ENCODE peak calls at places on chromosomes 11 and 22, in nine cellular contexts. U, B, Z, S, R, Y, Q, P and G are unnamed samples.

GRCh38 chr11:74366576-74366975 is 31.7 kb downstream of the PGM2L1 start:
- DNase-seq in Z (no peak), Y (no peak), R (peak; percentile 90), S (no peak), B (no peak), P (no peak), U (peak; percentile 92), Q (no peak), G (no peak)

GRCh38 chr11:66676931-66677598 is 622 bp downstream of the RBM4B start:
- DNase-seq in S (no peak), R (peak; percentile 10), B (no peak), U (peak; percentile 25), Y (no peak), Z (no peak), P (no peak), Q (no peak), G (no peak)

GRCh38 chr11:8359521-8359920 is 95.8 kb upstream of the LMO1 start:
- DNase-seq in P (no peak), S (no peak), Y (no peak), Z (no peak), Q (no peak), B (no peak), R (no peak), U (no peak), G (no peak)

GRCh38 chr11:69918231-69918937 is 99.2 kb upstream of the FGF3 start:
- DNase-seq in Q (no peak), R (no peak), S (no peak), U (no peak), B (no peak), Z (no peak), Y (peak; percentile 45), P (no peak), G (no peak)

GRCh38 chr11:12810497-12810896 is 136.3 kb downstream of the TEAD1 start:
- DNase-seq in Z (no peak), U (peak; percentile 79), Q (no peak), P (no peak), Y (peak; percentile 47), B (no peak), S (no peak), R (peak; percentile 88), G (no peak)

GRCh38 chr11:58392741-58393140 is 13.9 kb downstream of the OR5B3 start:
- DNase-seq in Z (no peak), B (no peak), S (peak; percentile 53), Y (no peak), Q (no peak), U (no peak), R (no peak), P (no peak), G (no peak)

GRCh38 chr22:17264321-17265052 is 45.3 kb upstream of the ADA2 start:
- DNase-seq in Q (no peak), B (no peak), S (no peak), R (peak; percentile 21), Z (no peak), U (peak; percentile 9), Y (peak; percentile 88), P (no peak), G (no peak)

GRCh38 chr11:66313321-66314185 is 3.3 kb downstream of the CD248 start:
- DNase-seq in S (no peak), U (peak; percentile 63), Y (peak; percentile 87), B (no peak), P (no peak), R (peak; percentile 32), Z (no peak), Q (no peak), G (no peak)

GRCh38 chr22:29056472-29056871 is 5.2 kb downstream of the C22orf31 start:
- DNase-seq in Y (no peak), Z (no peak), U (no peak), S (no peak), R (no peak), B (no peak), P (no peak), Q (no peak), G (no peak)

GRCh38 chr11:3206128-3206921 is 12.3 kb downstream of the MRGPRG start:
- DNase-seq in S (no peak), Y (no peak), R (no peak), Z (no peak), Q (no peak), B (no peak), U (no peak), P (no peak), G (no peak)

GRCh38 chr11:21723681-21724080 is 469.2 kb upstream of the ANO5 start:
- DNase-seq in Y (no peak), S (no peak), R (no peak), B (no peak), U (no peak), P (no peak), Z (no peak), Q (no peak), G (no peak)

GRCh38 chr11:119318240-119319135 is 1.6 kb upstream of the MCAM start:
- DNase-seq in Y (peak; percentile 88), P (no peak), U (peak; percentile 55), S (peak; percentile 37), B (no peak), Z (no peak), Q (no peak), R (peak; percentile 79), G (no peak)

GRCh38 chr22:17110791-17111550 is 10.2 kb downstream of the TMEM121B start:
- DNase-seq in Q (no peak), R (no peak), S (no peak), B (no peak), Y (no peak), P (no peak), U (no peak), Z (no peak), G (no peak)

GRCh38 chr11:64810891-64811272 is 531 bp upstream of the MEN1 start:
- DNase-seq in Z (peak; percentile 67), B (no peak), P (no peak), Q (no peak), U (no peak), Y (no peak), S (no peak), R (no peak), G (no peak)

GRCh38 chr11:18775492-18776292 is 15.9 kb downstream of the PTPN5 start:
- DNase-seq in U (peak; percentile 40), Z (peak; percentile 55), R (peak; percentile 63), B (peak; percentile 52), Y (peak; percentile 96), Q (peak; percentile 78), P (peak; percentile 51), S (no peak), G (no peak)

GRCh38 chr22:33726294-33726711 is 194.0 kb downstream of the LARGE1 start:
- DNase-seq in S (peak; percentile 16), Z (no peak), B (no peak), U (peak; percentile 71), P (no peak), R (peak; percentile 54), Y (no peak), Q (no peak), G (peak; percentile 66)

GRCh38 chr22:28949788-28950187 is 66.4 kb downstream of the ZNRF3 start:
- DNase-seq in S (no peak), B (no peak), U (peak; percentile 81), Y (no peak), Q (no peak), P (no peak), R (peak; percentile 51), Z (no peak), G (no peak)

GRCh38 chr11:67646535-67647336 is 3.8 kb downstream of the ACY3 start:
- DNase-seq in B (no peak), R (no peak), P (peak; percentile 39), Z (no peak), Q (no peak), Y (peak; percentile 42), U (no peak), S (no peak), G (no peak)

GRCh38 chr22:23064381-23065068 is 5.8 kb upstream of the GNAZ start:
- DNase-seq in Y (peak; percentile 41), P (peak; percentile 27), Q (no peak), Z (no peak), B (no peak), R (no peak), S (no peak), U (no peak), G (no peak)

GRCh38 chr11:78773503-78773902 is 198.8 kb upstream of the NARS2 start:
- DNase-seq in Z (no peak), P (no peak), U (no peak), Q (no peak), S (no peak), B (no peak), R (no peak), Y (no peak), G (no peak)

GRCh38 chr11:95641506-95641905 is 148.1 kb downstream of the FAM76B start:
- DNase-seq in R (no peak), U (no peak), P (peak; percentile 50), Q (no peak), B (no peak), S (peak; percentile 34), Y (no peak), Z (no peak), G (no peak)

GRCh38 chr11:1437500-1437899 is 47.8 kb downstream of the BRSK2 start:
- DNase-seq in S (no peak), U (peak; percentile 32), R (peak; percentile 86), Q (peak; percentile 44), Y (peak; percentile 70), B (no peak), P (no peak), Z (no peak), G (no peak)

GRCh38 chr11:18294862-18295261 is 27.1 kb downstream of the HPS5 start:
- DNase-seq in U (no peak), R (no peak), S (no peak), Y (no peak), B (no peak), P (no peak), Z (no peak), Q (no peak), G (no peak)

GRCh38 chr11:45596571-45596970 is 68.9 kb downstream of the CHST1 start:
- DNase-seq in U (no peak), R (no peak), P (no peak), Q (no peak), Z (no peak), S (no peak), Y (peak; percentile 24), B (no peak), G (no peak)

GRCh38 chr11:45646275-45646970 is 19.0 kb downstream of the CHST1 start:
- DNase-seq in Z (no peak), S (no peak), P (no peak), Q (no peak), R (peak; percentile 45), U (peak; percentile 53), Y (peak; percentile 58), B (no peak), G (no peak)

GRCh38 chr11:124801014-124801413 is 808 bp upstream of the MSANTD2 start:
- DNase-seq in Q (no peak), S (no peak), Z (no peak), R (peak; percentile 57), B (no peak), U (peak; percentile 68), P (no peak), Y (no peak), G (no peak)

GRCh38 chr22:39954584-39955055 is 5.6 kb upstream of the TMA7B start:
- DNase-seq in Y (no peak), U (peak; percentile 87), S (no peak), Q (no peak), P (no peak), B (no peak), Z (no peak), R (peak; percentile 94), G (no peak)

GRCh38 chr11:35619754-35620640 is 1.7 kb downstream of the FJX1 start:
- DNase-seq in U (peak; percentile 34), R (peak; percentile 34), Q (peak; percentile 36), P (no peak), B (no peak), Y (peak; percentile 92), S (no peak), Z (no peak), G (no peak)

GRCh38 chr22:21754523-21755128 is 19.0 kb upstream of the YPEL1 start:
- DNase-seq in Y (no peak), P (no peak), S (no peak), Z (peak; percentile 92), B (no peak), R (peak; percentile 36), U (no peak), Q (no peak), G (no peak)

GRCh38 chr11:130029137-130029536 is 26.5 kb upstream of the PRDM10 start:
- DNase-seq in Y (no peak), P (no peak), B (no peak), Z (no peak), U (no peak), Q (no peak), S (no peak), R (peak; percentile 46), G (no peak)

GRCh38 chr11:125407046-125407445 is 89.0 kb downstream of the FEZ1 start:
- DNase-seq in S (no peak), Q (no peak), B (no peak), P (no peak), R (no peak), Z (no peak), Y (no peak), U (no peak), G (no peak)